ENCODE peak calls at places on chromosomes 4 and X, in four cellular contexts. F, T, J and O are unnamed samples.

GRCh38 chrX:124736553-124737240 is 390.3 kb downstream of the SH2D1A start:
- DNase-seq in J (no peak), F (peak; percentile 65), T (no peak), O (peak; percentile 65)

GRCh38 chrX:22063284-22063683 is 31.2 kb downstream of the PHEX start:
- DNase-seq in F (no peak), T (no peak), J (no peak), O (peak; percentile 35)

GRCh38 chr4:140042634-140043033 is 111.3 kb downstream of the MAML3 start:
- DNase-seq in J (no peak), F (no peak), T (no peak), O (no peak)

GRCh38 chrX:133670394-133670793 is 255.1 kb upstream of the GPC4 start:
- DNase-seq in T (no peak), F (peak; percentile 3), J (no peak), O (peak; percentile 5)

GRCh38 chrX:48496660-48497059 is 12.1 kb upstream of the PORCN start:
- DNase-seq in T (no peak), F (no peak), J (no peak), O (no peak)

GRCh38 chr4:2412534-2412884 is 5.9 kb downstream of the ZFYVE28 start:
- DNase-seq in F (no peak), J (no peak), T (no peak), O (no peak)

GRCh38 chr4:173252024-173252935 is 81.9 kb downstream of the HMGB2 start:
- DNase-seq in F (no peak), T (peak; percentile 11), J (peak; percentile 36), O (no peak)

GRCh38 chr4:168832746-168833575 is 177.1 kb downstream of the CBR4 start:
- DNase-seq in T (no peak), J (no peak), F (no peak), O (no peak)

GRCh38 chrX:29652484-29652883 is 562.9 kb upstream of the MAGEB2 start:
- DNase-seq in T (no peak), F (no peak), J (no peak), O (no peak)

GRCh38 chr4:80393246-80393969 is 57.9 kb downstream of the CFAP299 start:
- DNase-seq in J (no peak), T (no peak), F (no peak), O (no peak)

GRCh38 chr4:112881842-112882241 is 167.6 kb upstream of the ANK2 start:
- DNase-seq in F (no peak), T (no peak), J (no peak), O (no peak)

GRCh38 chrX:131513159-131513914 is 30.5 kb upstream of the OR13H1 start:
- DNase-seq in F (no peak), J (no peak), T (no peak), O (no peak)

GRCh38 chrX:20414781-20415445 is 148.2 kb upstream of the RPS6KA3 start:
- DNase-seq in J (no peak), T (no peak), F (no peak), O (no peak)

GRCh38 chrX:118802857-118803256 is 20.8 kb upstream of the ZCCHC12 start:
- DNase-seq in F (no peak), T (no peak), J (no peak), O (no peak)

GRCh38 chr4:126794363-126794762 is 838.4 kb upstream of the INTU start:
- DNase-seq in F (no peak), T (no peak), J (no peak), O (no peak)

GRCh38 chr4:23857353-23857752 is 32.5 kb downstream of the PPARGC1A start:
- DNase-seq in T (no peak), J (no peak), F (no peak), O (no peak)

GRCh38 chr4:139241086-139241783 is 38.8 kb downstream of the MGARP start:
- DNase-seq in F (no peak), J (no peak), T (no peak), O (no peak)

GRCh38 chrX:74325130-74326059 is 21.4 kb downstream of the ZCCHC13 start:
- DNase-seq in F (no peak), J (no peak), T (no peak), O (no peak)

GRCh38 chr4:141524116-141524515 is 112.3 kb upstream of the IL15 start:
- DNase-seq in T (no peak), F (no peak), J (no peak), O (no peak)

GRCh38 chrX:39397561-39398200 is 596.4 kb downstream of the MID1IP1 start:
- DNase-seq in J (no peak), T (no peak), F (no peak), O (no peak)

GRCh38 chr4:128528793-128529553 is 241.4 kb upstream of the PGRMC2 start:
- DNase-seq in T (peak; percentile 34), F (no peak), J (peak; percentile 55), O (no peak)

GRCh38 chrX:136130931-136131843 is 16.1 kb upstream of the FHL1 start:
- DNase-seq in T (no peak), J (no peak), F (no peak), O (no peak)

GRCh38 chr4:54277691-54278090 is 48.6 kb downstream of the PDGFRA start:
- DNase-seq in F (no peak), T (peak; percentile 11), J (no peak), O (no peak)

GRCh38 chrX:24317567-24317966 is 3.7 kb upstream of the SUPT20HL2 start:
- DNase-seq in F (no peak), T (no peak), J (no peak), O (no peak)

GRCh38 chr4:91035276-91035675 is 908.1 kb downstream of the CCSER1 start:
- DNase-seq in T (no peak), F (no peak), J (no peak), O (no peak)

GRCh38 chrX:115632455-115632854 is 71.5 kb downstream of the PLS3 start:
- DNase-seq in T (no peak), J (no peak), F (no peak), O (no peak)

GRCh38 chr4:134627386-134627785 is 425.8 kb upstream of the PABPC4L start:
- DNase-seq in J (no peak), F (no peak), T (no peak), O (no peak)

GRCh38 chrX:66015152-66015827 is 24.6 kb downstream of the VSIG4 start:
- DNase-seq in F (peak; percentile 10), J (no peak), T (no peak), O (no peak)

GRCh38 chr4:52588771-52589591 is 70.1 kb downstream of the USP46 start:
- DNase-seq in J (no peak), T (no peak), F (peak; percentile 60), O (no peak)

GRCh38 chr4:186236126-186236525 is 8.8 kb downstream of the KLKB1 start:
- DNase-seq in T (no peak), J (no peak), F (no peak), O (no peak)

GRCh38 chr4:186241616-186242015 is 14.3 kb downstream of the KLKB1 start:
- DNase-seq in T (no peak), J (no peak), F (no peak), O (no peak)

GRCh38 chr4:186240848-186241491 is 13.7 kb downstream of the KLKB1 start:
- DNase-seq in F (no peak), T (no peak), J (no peak), O (no peak)

GRCh38 chr4:186243331-186243730 is 16.0 kb downstream of the KLKB1 start:
- DNase-seq in F (no peak), J (no peak), T (no peak), O (no peak)

GRCh38 chr4:186240452-186240847 is 13.1 kb downstream of the KLKB1 start:
- DNase-seq in J (no peak), F (no peak), T (no peak), O (no peak)
- H3K9me3 ChIP-seq in J (no peaks in the 10 kb centered on the region), F (no peaks in the 10 kb centered on the region), T (no peaks in the 10 kb centered on the region), O (no peaks in the 10 kb centered on the region)

GRCh38 chrX:71217298-71217697 is 5.7 kb upstream of the GJB1 start:
- DNase-seq in F (no peak), T (no peak), J (no peak), O (no peak)

GRCh38 chrX:71214604-71215334 is 8.3 kb upstream of the GJB1 start:
- DNase-seq in J (no peak), T (no peak), F (no peak), O (no peak)

GRCh38 chrX:71214152-71214551 is 8.9 kb upstream of the GJB1 start:
- DNase-seq in T (no peak), F (no peak), J (no peak), O (no peak)

GRCh38 chrX:71215335-71215912 is 7.6 kb upstream of the GJB1 start:
- DNase-seq in J (no peak), T (no peak), F (no peak), O (no peak)

DNA sequence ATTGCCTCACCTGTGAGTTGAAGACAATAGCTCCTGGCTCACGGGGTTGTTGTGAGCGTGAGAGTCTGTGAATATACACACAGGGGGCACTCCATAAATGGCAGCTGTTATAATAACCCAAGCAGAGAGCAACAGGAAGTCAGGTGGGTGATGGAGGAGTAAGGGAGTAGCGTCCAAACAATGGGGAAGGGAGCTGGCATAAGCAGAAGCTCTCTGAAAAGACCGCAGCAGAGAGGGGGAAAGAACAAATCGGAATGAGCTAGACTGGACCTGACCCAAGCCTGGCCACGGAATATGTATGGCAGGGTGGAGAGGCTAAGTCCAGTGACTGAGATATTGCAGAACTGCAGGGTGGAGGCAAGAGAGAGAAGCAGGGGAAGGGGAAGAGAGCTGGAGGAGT is 6.6 kb upstream of the GJB1 start:
- DNase-seq in F (no peak), T (no peak), J (no peak), O (no peak)
- H3K4me3 ChIP-seq in F (no peak overlapping the region), T (no peak overlapping the region), J (no peak overlapping the region), O (no peak overlapping the region)

GRCh38 chr4:30718021-30718888 is 1.9 kb upstream of the PCDH7 start:
- DNase-seq in F (no peak), J (no peak), T (no peak), O (no peak)
- H3K4me1 ChIP-seq in F (no peaks in the 10 kb centered on the region), J (no peaks in the 10 kb centered on the region), T (no peaks in the 10 kb centered on the region), O (peaks cover 8% of the 10 kb centered on the region)

GRCh38 chrX:155995476-155995875 is 2.0 kb upstream of the IL9R start:
- DNase-seq in J (no peak), F (no peak), T (no peak), O (no peak)

GRCh38 chrX:155998761-155999510 is 1.4 kb downstream of the IL9R start:
- DNase-seq in F (no peak), J (no peak), T (no peak), O (no peak)

GRCh38 chrX:156000361-156000926 is 2.9 kb downstream of the IL9R start:
- DNase-seq in F (no peak), T (no peak), J (no peak), O (no peak)

GRCh38 chrX:155998116-155998515 is 620 bp downstream of the IL9R start:
- DNase-seq in T (no peak), J (no peak), F (no peak), O (no peak)

GRCh38 chrX:155997436-155997835 is at the start of gene IL9R:
- DNase-seq in T (no peak), F (peak; percentile 31), J (no peak), O (no peak)
- H3K9me3 ChIP-seq in T (no peaks in the 10 kb centered on the region), F (no peaks in the 10 kb centered on the region), J (no peaks in the 10 kb centered on the region), O (no peaks in the 10 kb centered on the region)

DNA sequence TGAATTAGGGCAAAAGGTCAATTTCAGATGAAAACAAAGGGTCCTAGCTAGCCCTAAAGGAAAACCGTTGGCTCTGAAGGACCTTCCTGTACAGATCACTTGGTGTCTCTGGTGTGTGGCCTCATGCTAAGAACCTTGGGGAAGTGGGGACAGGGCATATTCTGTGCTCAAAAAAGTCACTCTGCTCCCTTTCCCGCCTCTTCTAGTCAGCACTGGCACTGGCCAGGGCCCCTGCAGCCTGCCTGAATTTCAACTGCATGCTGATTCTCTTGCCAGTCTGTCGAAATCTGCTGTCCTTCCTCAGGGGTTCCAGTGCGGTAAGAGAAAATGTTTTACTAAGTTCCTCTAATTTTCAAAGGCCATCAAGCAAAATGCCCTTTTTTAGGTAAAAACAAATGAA is 3.4 kb downstream of the CYBB start:
- DNase-seq in T (no peak), F (no peak), J (no peak), O (no peak)
- H3K4me3 ChIP-seq in T (no peak overlapping the region), F (no peak overlapping the region), J (no peak overlapping the region), O (no peak overlapping the region)

GRCh38 chr4:185217390-185217985 is 8.1 kb downstream of the SNX25 start:
- DNase-seq in J (no peak), T (no peak), F (no peak), O (no peak)
- H3K4me1 ChIP-seq in J (peaks cover 66% of the 10 kb centered on the region), T (no peaks in the 10 kb centered on the region), F (peaks cover 12% of the 10 kb centered on the region), O (no peaks in the 10 kb centered on the region)